ENCODE peak calls at places on chromosomes 16 and 17, in eight cellular contexts. T is left colon; Z is T-helper 1 cell; U is Peyer's patch; N is kidney tubule cell; I is islet precursor cell; C is skeletal muscle cell; X is stimulated activated naive CD4-positive, alpha-beta T cell. W is an unnamed sample.

GRCh38 chr16:11213373-11213772 is 42.6 kb downstream of the SOCS1 start:
- DNase-seq in C (no peak), I (no peak), T (no peak), X (no peak), U (no peak), Z (no peak), N (no peak), W (no peak)

GRCh38 chr17:69060835-69061234 is at the start of gene ABCA9:
- DNase-seq in T (no peak), C (peak; percentile 76), N (no peak), Z (no peak), X (no peak), U (no peak), I (no peak), W (no peak)

GRCh38 chr17:28926366-28926765 is 23.5 kb upstream of the DHRS13 start:
- DNase-seq in N (no peak), Z (no peak), X (no peak), U (no peak), C (no peak), I (no peak), T (no peak), W (no peak)

GRCh38 chr16:72938426-72939164 is 109.3 kb downstream of the ZFHX3 start:
- DNase-seq in T (peak; percentile 66), I (peak; percentile 73), N (peak; percentile 67), C (peak; percentile 55), U (peak; percentile 58), Z (no peak), X (no peak), W (no peak)

GRCh38 chr17:81365148-81365600 is 30.1 kb upstream of the BAHCC1 start:
- DNase-seq in I (peak; percentile 85), U (peak; percentile 86), Z (no peak), X (no peak), C (peak; percentile 46), T (peak; percentile 73), N (peak; percentile 64), W (peak; percentile 2)

GRCh38 chr17:21161498-21162393 is 35.0 kb downstream of the DHRS7B start:
- DNase-seq in Z (no peak), X (no peak), U (no peak), C (no peak), I (no peak), N (no peak), T (no peak), W (no peak)

GRCh38 chr16:1839554-1839953 is 12.5 kb downstream of the FAHD1 start:
- DNase-seq in I (peak; percentile 85), N (peak; percentile 12), U (no peak), T (no peak), C (peak; percentile 45), X (no peak), Z (no peak), W (no peak)

GRCh38 chr17:692116-692515 is 22.5 kb downstream of the VPS53 start:
- DNase-seq in X (no peak), N (peak; percentile 52), U (no peak), I (no peak), C (peak; percentile 22), T (no peak), Z (no peak), W (no peak)

GRCh38 chr17:57402691-57403090 is 146.4 kb downstream of the MSI2 start:
- DNase-seq in C (no peak), N (no peak), I (no peak), X (no peak), U (no peak), T (no peak), Z (no peak), W (no peak)

GRCh38 chr17:65841116-65841515 is 279.7 kb upstream of the AXIN2 start:
- DNase-seq in U (no peak), I (no peak), Z (no peak), T (no peak), C (no peak), X (no peak), N (no peak), W (no peak)

GRCh38 chr17:80645706-80646325 is 101.2 kb downstream of the RPTOR start:
- DNase-seq in U (no peak), Z (no peak), I (no peak), X (no peak), N (no peak), T (no peak), C (no peak), W (no peak)

GRCh38 chr17:42548070-42548837 is 4.5 kb upstream of the HSD17B1 start:
- DNase-seq in U (peak; percentile 93), N (peak; percentile 84), C (no peak), T (peak; percentile 96), Z (peak; percentile 56), I (peak; percentile 97), X (peak; percentile 73), W (no peak)

GRCh38 chr16:85222151-85222863 is 110.0 kb upstream of the CIBAR2 start:
- DNase-seq in U (no peak), T (no peak), Z (no peak), X (no peak), C (no peak), N (no peak), I (no peak), W (no peak)

W was measured in hypothalamus.